ENCODE peak calls at places on chromosomes 16 and 17, in eight cellular contexts. T, R, P, K, M, A, I and N are unnamed samples.

GRCh38 chr17:549197-550040 is 165.2 kb downstream of the VPS53 start:
- DNase-seq in T (no peak), R (no peak), P (peak), K (no peak), M (no peak), A (no peak), I (no peak), N (peak)

GRCh38 chr16:14672403-14672971 is 21.6 kb downstream of the PLA2G10 start:
- DNase-seq in T (no peak), R (peak), P (no peak), K (no peak), M (no peak), A (no peak), I (no peak), N (no peak)

GRCh38 chr17:2837147-2837561 is 40.9 kb downstream of the RAP1GAP2 start:
- DNase-seq in T (no peak), R (no peak), P (no peak), K (no peak), M (no peak), A (no peak), I (no peak), N (no peak)

GRCh38 chr17:45578516-45579455 is 88.3 kb upstream of the PLEKHM1 start:
- DNase-seq in T (peak), R (no peak), P (no peak), K (no peak), M (no peak), A (peak), I (no peak), N (no peak)

GRCh38 chr17:35683588-35683987 is 47.9 kb upstream of the RASL10B start:
- DNase-seq in T (peak), R (no peak), P (no peak), K (no peak), M (no peak), A (no peak), I (no peak), N (no peak)

GRCh38 chr16:75320435-75320834 is 69.0 kb upstream of the BCAR1 start:
- DNase-seq in T (peak), R (no peak), P (peak), K (no peak), M (no peak), A (no peak), I (no peak), N (peak)

GRCh38 chr17:66950886-66951604 is 13.5 kb upstream of the CACNG4 start:
- DNase-seq in T (no peak), R (no peak), P (no peak), K (no peak), M (no peak), A (no peak), I (no peak), N (peak)

GRCh38 chr16:27925612-27926011 is 137.9 kb downstream of the GSG1L start:
- DNase-seq in T (no peak), R (no peak), P (no peak), K (no peak), M (no peak), A (no peak), I (no peak), N (no peak)

GRCh38 chr16:55045329-55046145 is 114.9 kb downstream of the IRX5 start:
- DNase-seq in T (no peak), R (no peak), P (no peak), K (no peak), M (no peak), A (no peak), I (no peak), N (no peak)

GRCh38 chr17:80051681-80052080 is 15.2 kb downstream of the CCDC40 start:
- DNase-seq in T (no peak), R (no peak), P (no peak), K (no peak), M (no peak), A (no peak), I (no peak), N (no peak)

GRCh38 chr16:397135-397661 is at the start of gene NME4:
- DNase-seq in T (no peak), R (no peak), P (peak), K (peak), M (no peak), A (peak), I (no peak), N (no peak)

GRCh38 chr17:49556183-49556943 is 19.3 kb upstream of the NXPH3 start:
- DNase-seq in T (peak), R (peak), P (peak), K (peak), M (peak), A (peak), I (no peak), N (peak)

GRCh38 chr16:4214215-4214621 is 27.7 kb downstream of the SRL start:
- DNase-seq in T (no peak), R (peak), P (peak), K (no peak), M (no peak), A (peak), I (no peak), N (peak)

GRCh38 chr17:75570772-75571171 is 16.8 kb upstream of the MYO15B start:
- DNase-seq in T (no peak), R (no peak), P (no peak), K (no peak), M (no peak), A (no peak), I (no peak), N (no peak)

GRCh38 chr16:57304169-57305061 is 19.9 kb upstream of the PLLP start:
- DNase-seq in T (no peak), R (peak), P (peak), K (peak), M (peak), A (no peak), I (no peak), N (peak)

GRCh38 chr16:84514874-84515835 is 10.7 kb upstream of the MEAK7 start:
- DNase-seq in T (no peak), R (peak), P (no peak), K (peak), M (no peak), A (peak), I (no peak), N (no peak)

GRCh38 chr17:76075364-76076099 is 951 bp downstream of the GALR2 start:
- DNase-seq in T (no peak), R (no peak), P (no peak), K (no peak), M (peak), A (peak), I (no peak), N (no peak)

GRCh38 chr17:59115474-59115873 is 8.8 kb upstream of the TRIM37 start:
- DNase-seq in T (no peak), R (no peak), P (no peak), K (no peak), M (no peak), A (no peak), I (no peak), N (no peak)

GRCh38 chr16:59826767-59827166 is 1092.7 kb upstream of the GOT2 start:
- DNase-seq in T (no peak), R (no peak), P (no peak), K (no peak), M (no peak), A (no peak), I (no peak), N (no peak)

GRCh38 chr17:64036198-64036922 is 15.9 kb upstream of the ICAM2 start:
- DNase-seq in T (no peak), R (no peak), P (no peak), K (no peak), M (peak), A (peak), I (no peak), N (peak)

GRCh38 chr17:8151120-8151640 is 1.0 kb downstream of the PER1 start:
- DNase-seq in T (peak), R (peak), P (peak), K (peak), M (no peak), A (peak), I (peak), N (peak)

GRCh38 chr16:67019171-67019570 is 9.8 kb upstream of the CBFB start:
- DNase-seq in T (no peak), R (no peak), P (no peak), K (no peak), M (no peak), A (no peak), I (no peak), N (no peak)

GRCh38 chr16:21205303-21205702 is 6.1 kb downstream of the ZP2 start:
- DNase-seq in T (no peak), R (no peak), P (no peak), K (no peak), M (no peak), A (no peak), I (no peak), N (peak)

GRCh38 chr16:13940397-13940933 is 20.5 kb downstream of the ERCC4 start:
- DNase-seq in T (no peak), R (no peak), P (no peak), K (no peak), M (no peak), A (no peak), I (no peak), N (no peak)

GRCh38 chr16:65176603-65177002 is 54.7 kb upstream of the CDH11 start:
- DNase-seq in T (no peak), R (no peak), P (peak), K (no peak), M (no peak), A (no peak), I (no peak), N (peak)

GRCh38 chr17:8556074-8556473 is 74.5 kb downstream of the MYH10 start:
- DNase-seq in T (no peak), R (no peak), P (no peak), K (no peak), M (no peak), A (no peak), I (no peak), N (peak)

GRCh38 chr17:78997881-78998280 is 11.7 kb downstream of the CANT1 start:
- DNase-seq in T (no peak), R (no peak), P (no peak), K (no peak), M (no peak), A (peak), I (no peak), N (no peak)

GRCh38 chr16:9039208-9039607 is 52.2 kb upstream of the HAPSTR1 start:
- DNase-seq in T (no peak), R (no peak), P (no peak), K (no peak), M (no peak), A (peak), I (no peak), N (no peak)

GRCh38 chr16:68961778-68962402 is 118.6 kb downstream of the TANGO6 start:
- DNase-seq in T (no peak), R (no peak), P (no peak), K (no peak), M (no peak), A (no peak), I (no peak), N (no peak)

GRCh38 chr17:56679767-56680422 is 86.4 kb downstream of the NOG start:
- DNase-seq in T (no peak), R (no peak), P (no peak), K (no peak), M (no peak), A (no peak), I (no peak), N (peak)

GRCh38 chr17:81070541-81071246 is 35.7 kb downstream of the BAIAP2 start:
- DNase-seq in T (no peak), R (no peak), P (no peak), K (no peak), M (no peak), A (no peak), I (no peak), N (no peak)

GRCh38 chr17:74268554-74268953 is 5.5 kb upstream of the DNAI2 start:
- DNase-seq in T (no peak), R (no peak), P (no peak), K (no peak), M (no peak), A (no peak), I (no peak), N (peak)

GRCh38 chr17:49260011-49260921 is 29.7 kb upstream of the PHOSPHO1 start:
- DNase-seq in T (no peak), R (peak), P (peak), K (peak), M (peak), A (peak), I (no peak), N (peak)

GRCh38 chr17:4693416-4693815 is 10.5 kb downstream of the PELP1 start:
- DNase-seq in T (no peak), R (no peak), P (no peak), K (no peak), M (no peak), A (no peak), I (no peak), N (no peak)

GRCh38 chr17:43732961-43733360 is 25.6 kb downstream of the SOST start:
- DNase-seq in T (no peak), R (no peak), P (peak), K (no peak), M (no peak), A (no peak), I (no peak), N (peak)

GRCh38 chr17:15490634-15491261 is 23.3 kb upstream of the CDRT4 start:
- DNase-seq in T (peak), R (no peak), P (peak), K (peak), M (no peak), A (peak), I (no peak), N (peak)

GRCh38 chr16:49890876-49891275 is 35.0 kb upstream of the ZNF423 start:
- DNase-seq in T (no peak), R (no peak), P (no peak), K (no peak), M (peak), A (peak), I (no peak), N (no peak)

GRCh38 chr17:57085448-57086068 is 512 bp downstream of the AKAP1 start:
- DNase-seq in T (peak), R (peak), P (peak), K (peak), M (peak), A (peak), I (no peak), N (peak)

GRCh38 chr16:64687796-64688195 is 434.1 kb downstream of the CDH11 start:
- DNase-seq in T (no peak), R (no peak), P (no peak), K (no peak), M (no peak), A (no peak), I (no peak), N (peak)

GRCh38 chr17:16943032-16943352 is 28.9 kb downstream of the TNFRSF13B start:
- DNase-seq in T (no peak), R (peak), P (no peak), K (no peak), M (no peak), A (no peak), I (no peak), N (no peak)